ENCODE peak calls at places on chromosomes 13 and 19, in ten cellular contexts. H is stimulated activated CD4-positive, alpha-beta T cell treated with anti-CD3 and anti-CD28 coated beads, Interleukin-2, amount 100 ng/mL, for 48 hours; D is foreskin melanocyte; G is pancreas; W is mesendoderm; I is HT1080; S is MM.1S; B is Kasumi-1; J is stimulated activated CD8-positive, alpha-beta memory T cell treated with anti-CD3 and anti-CD28 coated beads, Interleukin-7, amount 100 ng/mL, for 1 hour; R is immature natural killer cell. Z is an unnamed sample.
A peak's percentile ranks its signal among the peaks of the same experiment; 100 is the strongest.

GRCh38 chr13:27791146-27791900 is 960 bp upstream of the GSX1 start:
- DNase-seq in G (no peak), I (no peak), R (no peak), D (no peak), S (no peak), J (no peak), B (no peak), W (no peak), H (no peak), Z (no peak)

GRCh38 chr19:3809881-3810707 is 23.9 kb upstream of the MATK start:
- DNase-seq in G (no peak), S (no peak), D (no peak), I (no peak), R (no peak), B (no peak), W (no peak), J (no peak), H (no peak), Z (no peak)

GRCh38 chr13:98749501-98749900 is 3.0 kb downstream of the SLC15A1 start:
- DNase-seq in R (no peak), G (no peak), S (no peak), B (no peak), H (no peak), I (no peak), W (no peak), J (no peak), D (no peak), Z (peak; percentile 48)

GRCh38 chr19:47095707-47096704 is 17.6 kb downstream of the ZC3H4 start:
- DNase-seq in W (no peak), S (no peak), I (no peak), D (peak; percentile 98), J (no peak), B (no peak), G (peak; percentile 96), H (no peak), R (no peak), Z (no peak)

GRCh38 chr13:113337976-113338375 is 26.0 kb downstream of the GRTP1 start:
- DNase-seq in B (no peak), G (no peak), S (no peak), I (no peak), H (no peak), W (no peak), J (no peak), R (no peak), D (no peak), Z (no peak)

GRCh38 chr19:51305479-51305878 is 6.0 kb upstream of the IGLON5 start:
- DNase-seq in W (no peak), J (no peak), D (no peak), I (no peak), S (no peak), R (no peak), B (no peak), H (no peak), G (no peak), Z (no peak)

GRCh38 chr13:34926513-34926912 is 15.6 kb upstream of the NBEA start:
- DNase-seq in S (no peak), G (no peak), D (peak; percentile 35), I (no peak), W (peak; percentile 50), J (no peak), H (no peak), R (no peak), B (peak; percentile 15), Z (peak; percentile 77)

GRCh38 chr13:102002271-102002670 is 399.6 kb downstream of the FGF14 start:
- DNase-seq in G (no peak), J (no peak), S (no peak), B (no peak), W (no peak), H (no peak), R (no peak), D (no peak), I (no peak), Z (no peak)

GRCh38 chr13:50323440-50324070 is 308.3 kb downstream of the KCNRG start:
- DNase-seq in G (no peak), W (no peak), H (no peak), D (peak; percentile 44), I (peak; percentile 80), R (no peak), B (no peak), S (no peak), J (no peak), Z (peak; percentile 70)

GRCh38 chr13:113186061-113186900 is 22.2 kb downstream of the PCID2 start:
- DNase-seq in I (no peak), B (no peak), G (no peak), R (peak; percentile 89), H (no peak), J (no peak), W (no peak), S (no peak), D (no peak), Z (no peak)

GRCh38 chr19:54473071-54473941 is at the start of gene CDC42EP5:
- DNase-seq in W (no peak), R (no peak), S (no peak), H (no peak), B (no peak), D (peak; percentile 68), I (peak; percentile 41), G (peak; percentile 54), J (no peak), Z (peak; percentile 95)

GRCh38 chr19:39540333-39540673 is 342 bp upstream of the EID2 start:
- DNase-seq in W (no peak), B (no peak), S (no peak), H (no peak), I (no peak), D (no peak), G (no peak), J (no peak), R (no peak), Z (no peak)